ENCODE peak calls at places on chromosomes 13 and 19, in four cellular contexts. S, I, M and W are unnamed samples.

GRCh38 chr13:52926971-52927370 is 78.5 kb upstream of the PCDH8 start:
- DNase-seq in S (no peak), I (no peak), M (no peak), W (no peak)

GRCh38 chr19:45460807-45461347 is 6.9 kb upstream of the FOSB start:
- DNase-seq in S (no peak), I (no peak), M (no peak), W (no peak)

GRCh38 chr13:47087841-47088240 is 191.0 kb upstream of the HTR2A start:
- DNase-seq in S (no peak), I (no peak), M (peak), W (no peak)

GRCh38 chr19:17306285-17306714 is 628 bp downstream of the MRPL34 start:
- DNase-seq in S (no peak), I (no peak), M (no peak), W (no peak)

GRCh38 chr13:97762141-97762540 is 191.3 kb upstream of the IPO5 start:
- DNase-seq in S (no peak), I (no peak), M (no peak), W (no peak)

GRCh38 chr13:111943229-111943795 is 123.6 kb upstream of the SOX1 start:
- DNase-seq in S (no peak), I (peak), M (no peak), W (peak)

GRCh38 chr13:34521166-34521565 is 420.9 kb upstream of the NBEA start:
- DNase-seq in S (no peak), I (no peak), M (no peak), W (no peak)

GRCh38 chr13:39527961-39528720 is 74.9 kb downstream of the LHFPL6 start:
- DNase-seq in S (no peak), I (no peak), M (peak), W (no peak)

GRCh38 chr13:61466280-61466679 is 50.6 kb upstream of the PCDH20 start:
- DNase-seq in S (no peak), I (no peak), M (no peak), W (peak)

GRCh38 chr13:112716841-112717520 is 27.1 kb downstream of the ATP11A start:
- DNase-seq in S (no peak), I (no peak), M (no peak), W (no peak)

GRCh38 chr19:1653300-1653628 is 849 bp upstream of the TCF3 start:
- DNase-seq in S (no peak), I (no peak), M (no peak), W (no peak)

GRCh38 chr19:4606921-4607678 is 32.2 kb upstream of the TNFAIP8L1 start:
- DNase-seq in S (peak), I (peak), M (peak), W (peak)

GRCh38 chr19:53374288-53374687 is 8.8 kb downstream of the ZNF525 start:
- DNase-seq in S (no peak), I (no peak), M (no peak), W (no peak)

GRCh38 chr19:39152066-39152465 is 26.5 kb downstream of the PAK4 start:
- DNase-seq in S (no peak), I (no peak), M (no peak), W (no peak)

GRCh38 chr13:109680288-109680687 is 106.1 kb downstream of the IRS2 start:
- DNase-seq in S (no peak), I (no peak), M (no peak), W (no peak)

GRCh38 chr13:19646062-19646461 is 12.6 kb downstream of the MPHOSPH8 start:
- DNase-seq in S (no peak), I (no peak), M (no peak), W (no peak)

GRCh38 chr13:80685942-80686341 is 345.0 kb upstream of the SPRY2 start:
- DNase-seq in S (no peak), I (no peak), M (no peak), W (no peak)

GRCh38 chr19:46016426-46017094 is 6.3 kb downstream of the PGLYRP1 start:
- DNase-seq in S (peak), I (peak), M (peak), W (peak)

DNA sequence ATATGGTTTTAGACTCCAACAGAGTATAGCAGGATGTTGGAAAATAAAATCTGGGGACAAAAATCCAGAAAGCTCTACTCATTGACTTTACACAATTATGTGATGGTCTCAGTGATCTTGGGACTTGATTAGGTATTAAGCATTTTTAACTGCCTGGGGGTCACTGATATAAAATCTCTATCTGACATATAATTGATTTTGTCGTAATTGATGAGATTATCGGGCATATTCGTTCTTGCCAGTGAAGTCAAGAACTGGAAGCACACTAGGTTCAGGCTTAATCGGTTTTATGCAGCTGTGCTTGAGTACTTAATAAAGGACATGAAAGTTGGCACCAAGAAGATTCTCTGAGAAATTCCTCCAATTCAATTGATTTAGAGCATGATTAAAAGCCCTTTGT is 390.7 kb downstream of the DCT start:
- DNase-seq in S (no peak), I (no peak), M (no peak), W (no peak)
- H2BK15ac ChIP-seq in S (no peak), I (no peak), M (no peak), W (no peak)

DNA sequence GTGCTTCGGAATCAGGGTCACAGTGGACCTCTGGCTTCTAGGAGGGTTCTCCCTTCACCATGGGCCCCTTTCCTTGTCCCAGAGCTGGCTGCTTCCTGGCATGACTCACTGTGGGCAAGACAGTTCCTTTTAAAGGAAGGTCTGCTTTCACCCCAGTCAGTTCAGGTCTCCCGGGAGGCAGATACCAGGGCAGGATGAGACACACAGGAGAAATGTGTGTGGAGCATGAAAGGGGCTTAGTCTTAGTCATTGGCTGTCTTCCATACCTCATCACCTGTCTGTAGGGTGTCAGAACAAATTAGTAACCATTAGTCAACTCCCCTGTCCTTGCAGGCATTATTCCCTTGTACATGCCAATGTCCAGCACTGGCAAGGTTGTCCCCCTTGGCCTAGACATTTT is 76.9 kb upstream of the MEDAG start:
- DNase-seq in S (no peak), I (no peak), M (peak), W (no peak)
- H2BK12ac ChIP-seq in S (no peak), I (no peak), M (peak), W (no peak)

DNA sequence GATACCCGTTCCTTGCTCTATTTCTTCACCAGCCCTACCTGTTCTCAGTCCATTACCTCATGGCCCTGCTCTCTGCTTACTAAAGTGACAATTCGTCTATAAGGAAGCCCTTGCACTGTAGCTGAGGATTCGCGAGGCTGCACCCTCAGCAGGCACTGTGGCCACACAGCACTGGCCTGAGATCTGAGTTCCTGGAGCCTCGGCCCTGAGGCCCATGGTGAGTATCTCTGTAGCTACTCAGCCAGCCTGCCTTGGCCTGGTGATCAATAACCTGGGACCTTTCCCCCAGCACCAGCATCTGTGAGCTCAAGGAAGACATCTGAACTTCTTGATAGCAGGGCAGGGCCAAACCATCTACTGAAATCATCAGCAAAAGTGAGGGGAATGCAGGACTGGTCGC is 90.7 kb downstream of the RGCC start:
- DNase-seq in S (no peak), I (no peak), M (no peak), W (no peak)
- H2BK15ac ChIP-seq in S (peak), I (no peak), M (no peak), W (no peak)

DNA sequence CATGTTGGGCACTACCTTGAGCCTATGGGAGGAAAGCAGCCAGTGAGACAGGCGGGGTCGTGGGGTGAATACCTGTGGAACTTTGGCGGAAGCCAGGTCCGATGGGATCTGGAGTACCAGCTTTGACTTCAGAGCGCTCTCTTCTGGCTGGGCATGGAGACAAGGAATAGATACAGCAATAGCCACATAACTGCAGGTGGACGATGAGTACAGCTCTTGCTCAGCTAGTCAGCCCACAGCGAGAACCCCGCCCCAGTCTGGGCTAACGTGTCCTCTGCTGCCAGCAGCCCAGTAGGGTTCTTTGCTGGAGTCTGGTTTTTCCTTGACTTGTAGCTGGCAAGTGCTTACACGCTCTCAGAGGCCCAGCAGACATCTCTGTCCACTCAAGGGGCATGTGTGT is 83.4 kb downstream of the SIPA1L3 start:
- DNase-seq in S (no peak), I (peak), M (no peak), W (peak)
- H2BK12ac ChIP-seq in S (no peak), I (peak), M (no peak), W (peak)

DNA sequence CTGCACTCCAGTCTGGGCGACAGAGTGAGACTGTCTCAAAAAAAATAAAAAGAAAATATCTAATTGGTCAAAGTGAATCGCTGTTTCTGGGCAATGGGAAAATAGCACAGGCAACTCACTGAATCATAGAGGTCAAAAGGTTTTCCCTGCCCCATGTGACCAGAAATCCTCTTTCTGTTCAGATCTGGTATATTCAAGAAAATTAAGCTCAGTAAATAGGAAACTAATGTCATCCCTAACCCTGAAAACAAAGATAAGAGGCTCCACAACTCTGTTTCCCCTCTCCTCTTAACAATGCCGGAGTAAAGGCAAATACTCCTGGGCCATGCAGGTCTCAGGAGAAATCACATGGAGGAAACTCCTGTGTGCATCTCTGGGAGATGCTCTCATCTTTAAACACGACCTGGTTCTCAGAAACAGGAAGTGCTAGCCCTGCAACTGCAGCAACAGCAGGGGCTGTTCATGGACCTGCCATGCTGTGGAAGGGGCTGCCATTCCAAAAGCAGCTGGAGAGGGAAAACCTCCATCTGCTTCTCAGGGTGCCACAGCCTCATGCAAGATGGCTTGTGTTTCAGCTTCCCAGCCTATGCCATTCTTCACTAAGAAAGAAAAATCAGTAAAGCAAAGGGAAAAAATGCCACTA is 47.5 kb upstream of the SLC7A9 start:
- DNase-seq in S (no peak), I (no peak), M (no peak), W (no peak)
- H2BK15ac ChIP-seq in S (no peak), I (no peak), M (no peak), W (no peak)

GRCh38 chr19:35746556-35746955 is 1.1 kb downstream of the PSENEN start:
- DNase-seq in S (no peak), I (no peak), M (no peak), W (no peak)

GRCh38 chr19:35751839-35752745 is 3.7 kb downstream of the LIN37 start:
- DNase-seq in S (no peak), I (no peak), M (no peak), W (no peak)

GRCh38 chr19:35748106-35749020 is at the start of gene LIN37:
- DNase-seq in S (peak), I (peak), M (peak), W (peak)

GRCh38 chr19:35752746-35753350 is 4.0 kb downstream of the HSPB6 start:
- DNase-seq in S (no peak), I (no peak), M (no peak), W (no peak)

GRCh38 chr19:35750167-35750566 is 1.8 kb downstream of the LIN37 start:
- DNase-seq in S (no peak), I (no peak), M (no peak), W (no peak)
- H2BK12ac ChIP-seq in S (no peak), I (no peak), M (peak), W (no peak)

GRCh38 chr19:43534811-43535761 is 2.1 kb downstream of the ZNF575 start:
- DNase-seq in S (peak), I (peak), M (peak), W (peak)
- H2BK15ac ChIP-seq in S (peak), I (no peak), M (no peak), W (no peak)

GRCh38 chr19:20351244-20351643 is 184.2 kb downstream of the ZNF486 start:
- DNase-seq in S (no peak), I (no peak), M (no peak), W (no peak)
- H2BK12ac ChIP-seq in S (no peak), I (no peak), M (no peak), W (no peak)